ENCODE peak calls at places on chromosomes 3 and 15, in nine cellular contexts. K, L, B, V, W, H, O, A and J are unnamed samples.

GRCh38 chr3:11238057-11238456 is 34.1 kb upstream of the ATG7 start:
- DNase-seq in K (no peak), B (peak), O (no peak), H (no peak), L (peak), A (no peak), W (no peak), V (no peak), J (no peak)

GRCh38 chr3:57727096-57727495 is 29.0 kb upstream of the SLMAP start:
- DNase-seq in A (no peak), W (no peak), O (no peak), B (no peak), L (no peak), H (no peak), V (no peak), K (no peak), J (no peak)

GRCh38 chr3:5037828-5038227 is 58.6 kb downstream of the BHLHE40 start:
- DNase-seq in B (no peak), K (no peak), V (no peak), O (no peak), H (no peak), W (no peak), A (no peak), L (no peak), J (no peak)

GRCh38 chr3:153290278-153291015 is 128.4 kb downstream of the RAP2B start:
- DNase-seq in H (no peak), V (no peak), B (no peak), K (peak), W (peak), L (no peak), O (no peak), A (no peak), J (no peak)

GRCh38 chr3:194285024-194285858 is 65.9 kb downstream of the CPN2 start:
- DNase-seq in A (no peak), V (no peak), O (no peak), L (no peak), B (no peak), K (no peak), W (no peak), H (no peak), J (no peak)

GRCh38 chr3:37986479-37987314 is 3.9 kb upstream of the VILL start:
- DNase-seq in V (no peak), W (no peak), L (no peak), B (no peak), K (no peak), H (no peak), A (no peak), O (no peak), J (no peak)

GRCh38 chr15:66981746-66982145 is 83.7 kb upstream of the SMAD3 start:
- DNase-seq in O (no peak), V (no peak), L (no peak), H (no peak), B (no peak), K (no peak), A (no peak), W (no peak), J (no peak)

GRCh38 chr15:97728791-97729190 is 231.7 kb upstream of the ARRDC4 start:
- DNase-seq in H (no peak), B (no peak), A (no peak), V (no peak), W (no peak), O (no peak), K (no peak), L (no peak), J (no peak)

GRCh38 chr3:73766599-73767378 is 142.0 kb upstream of the PDZRN3 start:
- DNase-seq in L (peak), V (no peak), W (no peak), H (no peak), B (no peak), K (no peak), A (no peak), O (peak), J (no peak)

GRCh38 chr15:28260722-28261121 is 61.3 kb downstream of the HERC2 start:
- DNase-seq in A (no peak), K (no peak), O (no peak), H (no peak), V (no peak), W (no peak), L (no peak), B (no peak), J (no peak)

GRCh38 chr3:47802734-47803477 is at the start of gene DHX30:
- DNase-seq in A (peak), K (peak), L (no peak), H (peak), O (peak), W (peak), V (peak), B (no peak), J (peak)

GRCh38 chr3:79515072-79515471 is 252.7 kb downstream of the ROBO1 start:
- DNase-seq in H (no peak), K (no peak), V (no peak), W (no peak), O (no peak), B (no peak), A (no peak), L (no peak), J (no peak)

GRCh38 chr15:60172147-60172546 is 168.0 kb downstream of the FOXB1 start:
- DNase-seq in V (no peak), B (no peak), O (no peak), W (no peak), A (no peak), L (no peak), H (no peak), K (no peak), J (no peak)

GRCh38 chr15:75866916-75867315 is 23.7 kb downstream of the UBE2Q2 start:
- DNase-seq in B (no peak), A (no peak), O (no peak), L (no peak), V (no peak), K (no peak), W (no peak), H (no peak), J (no peak)

GRCh38 chr3:70049761-70050160 is 50.2 kb downstream of the SAMMSON start:
- DNase-seq in A (no peak), L (no peak), H (no peak), V (no peak), O (no peak), B (no peak), K (no peak), W (no peak), J (no peak)

GRCh38 chr3:8575364-8576104 is 69.1 kb downstream of the SSUH2 start:
- DNase-seq in B (no peak), A (no peak), L (no peak), K (no peak), H (no peak), O (no peak), V (no peak), W (no peak), J (no peak)